ENCODE peak calls at places on chromosome 9, in eight cellular contexts. One of them, this sample, is unnamed.

GRCh38 chr9:128098936-128099931 is 28.3 kb downstream of the PTGES2 start:
- DNase-seq in stimulated activated CD4-positive, alpha-beta T cell treated with anti-CD3 and anti-CD28 coated beads, Interleukin-2, amount 100 ng/mL, for 4 hours: no peak
- DNase-seq in NCI-H1105: no peak
- DNase-seq in HFF-Myc: no peak
- DNase-seq in stimulated activated naive B cell treated with anti-CD40 and anti-IgM and Interleukin-4, amounts not matched to agents 10 μg/mL and 1 μg/mL and 100 μg/mL, for 72 hours: no peak
- DNase-seq in EL: peak
- DNase-seq in AG10803: peak
- DNase-seq in NCI-H1092: no peak
- DNase-seq in this sample: peak

GRCh38 chr9:122206118-122207046 is 22.4 kb downstream of the LHX6 start:
- DNase-seq in EL: peak
- DNase-seq in NCI-H1105: no peak
- DNase-seq in stimulated activated naive B cell treated with anti-CD40 and anti-IgM and Interleukin-4, amounts not matched to agents 10 μg/mL and 1 μg/mL and 100 μg/mL, for 72 hours: no peak
- DNase-seq in NCI-H1092: no peak
- DNase-seq in HFF-Myc: peak
- DNase-seq in stimulated activated CD4-positive, alpha-beta T cell treated with anti-CD3 and anti-CD28 coated beads, Interleukin-2, amount 100 ng/mL, for 4 hours: no peak
- DNase-seq in AG10803: peak
- DNase-seq in this sample: no peak

GRCh38 chr9:126682113-126682810 is 68.5 kb downstream of the LMX1B start:
- DNase-seq in NCI-H1092: no peak
- DNase-seq in HFF-Myc: no peak
- DNase-seq in NCI-H1105: no peak
- DNase-seq in stimulated activated naive B cell treated with anti-CD40 and anti-IgM and Interleukin-4, amounts not matched to agents 10 μg/mL and 1 μg/mL and 100 μg/mL, for 72 hours: no peak
- DNase-seq in AG10803: no peak
- DNase-seq in stimulated activated CD4-positive, alpha-beta T cell treated with anti-CD3 and anti-CD28 coated beads, Interleukin-2, amount 100 ng/mL, for 4 hours: no peak
- DNase-seq in EL: no peak
- DNase-seq in this sample: no peak

GRCh38 chr9:94757158-94757557 is 30.7 kb downstream of the AOPEP start:
- DNase-seq in AG10803: peak
- DNase-seq in NCI-H1092: no peak
- DNase-seq in HFF-Myc: no peak
- DNase-seq in EL: peak
- DNase-seq in stimulated activated CD4-positive, alpha-beta T cell treated with anti-CD3 and anti-CD28 coated beads, Interleukin-2, amount 100 ng/mL, for 4 hours: no peak
- DNase-seq in stimulated activated naive B cell treated with anti-CD40 and anti-IgM and Interleukin-4, amounts not matched to agents 10 μg/mL and 1 μg/mL and 100 μg/mL, for 72 hours: no peak
- DNase-seq in NCI-H1105: no peak
- DNase-seq in this sample: no peak

GRCh38 chr9:137301086-137301947 is 754 bp downstream of the NRARP start:
- DNase-seq in NCI-H1105: peak
- DNase-seq in stimulated activated naive B cell treated with anti-CD40 and anti-IgM and Interleukin-4, amounts not matched to agents 10 μg/mL and 1 μg/mL and 100 μg/mL, for 72 hours: no peak
- DNase-seq in NCI-H1092: no peak
- DNase-seq in AG10803: no peak
- DNase-seq in EL: peak
- DNase-seq in stimulated activated CD4-positive, alpha-beta T cell treated with anti-CD3 and anti-CD28 coated beads, Interleukin-2, amount 100 ng/mL, for 4 hours: no peak
- DNase-seq in HFF-Myc: no peak
- DNase-seq in this sample: no peak

GRCh38 chr9:21028476-21028875 is 3.0 kb downstream of the HACD4 start:
- DNase-seq in NCI-H1092: no peak
- DNase-seq in AG10803: no peak
- DNase-seq in EL: peak
- DNase-seq in HFF-Myc: no peak
- DNase-seq in NCI-H1105: no peak
- DNase-seq in stimulated activated CD4-positive, alpha-beta T cell treated with anti-CD3 and anti-CD28 coated beads, Interleukin-2, amount 100 ng/mL, for 4 hours: no peak
- DNase-seq in stimulated activated naive B cell treated with anti-CD40 and anti-IgM and Interleukin-4, amounts not matched to agents 10 μg/mL and 1 μg/mL and 100 μg/mL, for 72 hours: no peak
- DNase-seq in this sample: no peak

GRCh38 chr9:72444436-72444835 is 77.0 kb upstream of the TMC1 start:
- DNase-seq in stimulated activated naive B cell treated with anti-CD40 and anti-IgM and Interleukin-4, amounts not matched to agents 10 μg/mL and 1 μg/mL and 100 μg/mL, for 72 hours: no peak
- DNase-seq in HFF-Myc: no peak
- DNase-seq in AG10803: no peak
- DNase-seq in NCI-H1105: no peak
- DNase-seq in EL: no peak
- DNase-seq in NCI-H1092: no peak
- DNase-seq in stimulated activated CD4-positive, alpha-beta T cell treated with anti-CD3 and anti-CD28 coated beads, Interleukin-2, amount 100 ng/mL, for 4 hours: no peak
- DNase-seq in this sample: no peak

GRCh38 chr9:122904466-122904822 is 715 bp downstream of the RC3H2 start:
- DNase-seq in stimulated activated CD4-positive, alpha-beta T cell treated with anti-CD3 and anti-CD28 coated beads, Interleukin-2, amount 100 ng/mL, for 4 hours: no peak
- DNase-seq in HFF-Myc: no peak
- DNase-seq in NCI-H1092: no peak
- DNase-seq in NCI-H1105: peak
- DNase-seq in AG10803: peak
- DNase-seq in stimulated activated naive B cell treated with anti-CD40 and anti-IgM and Interleukin-4, amounts not matched to agents 10 μg/mL and 1 μg/mL and 100 μg/mL, for 72 hours: no peak
- DNase-seq in EL: peak
- DNase-seq in this sample: peak

GRCh38 chr9:137025120-137025966 is 2.7 kb downstream of the ABCA2 start:
- DNase-seq in stimulated activated CD4-positive, alpha-beta T cell treated with anti-CD3 and anti-CD28 coated beads, Interleukin-2, amount 100 ng/mL, for 4 hours: no peak
- DNase-seq in HFF-Myc: no peak
- DNase-seq in NCI-H1092: peak
- DNase-seq in NCI-H1105: peak
- DNase-seq in AG10803: no peak
- DNase-seq in stimulated activated naive B cell treated with anti-CD40 and anti-IgM and Interleukin-4, amounts not matched to agents 10 μg/mL and 1 μg/mL and 100 μg/mL, for 72 hours: no peak
- DNase-seq in EL: no peak
- DNase-seq in this sample: peak

GRCh38 chr9:32550046-32550608 is 2.0 kb upstream of the SMIM27 start:
- DNase-seq in AG10803: peak
- DNase-seq in NCI-H1105: no peak
- DNase-seq in EL: peak
- DNase-seq in stimulated activated naive B cell treated with anti-CD40 and anti-IgM and Interleukin-4, amounts not matched to agents 10 μg/mL and 1 μg/mL and 100 μg/mL, for 72 hours: no peak
- DNase-seq in HFF-Myc: no peak
- DNase-seq in NCI-H1092: no peak
- DNase-seq in stimulated activated CD4-positive, alpha-beta T cell treated with anti-CD3 and anti-CD28 coated beads, Interleukin-2, amount 100 ng/mL, for 4 hours: no peak
- DNase-seq in this sample: no peak

GRCh38 chr9:77016526-77017504 is 2.6 kb upstream of the FOXB2 start:
- DNase-seq in HFF-Myc: no peak
- DNase-seq in EL: no peak
- DNase-seq in AG10803: no peak
- DNase-seq in NCI-H1092: no peak
- DNase-seq in stimulated activated naive B cell treated with anti-CD40 and anti-IgM and Interleukin-4, amounts not matched to agents 10 μg/mL and 1 μg/mL and 100 μg/mL, for 72 hours: no peak
- DNase-seq in stimulated activated CD4-positive, alpha-beta T cell treated with anti-CD3 and anti-CD28 coated beads, Interleukin-2, amount 100 ng/mL, for 4 hours: no peak
- DNase-seq in NCI-H1105: no peak
- DNase-seq in this sample: no peak

GRCh38 chr9:135476981-135477380 is 2.6 kb upstream of the PPP1R26 start:
- DNase-seq in AG10803: peak
- DNase-seq in stimulated activated CD4-positive, alpha-beta T cell treated with anti-CD3 and anti-CD28 coated beads, Interleukin-2, amount 100 ng/mL, for 4 hours: no peak
- DNase-seq in EL: peak
- DNase-seq in NCI-H1092: no peak
- DNase-seq in stimulated activated naive B cell treated with anti-CD40 and anti-IgM and Interleukin-4, amounts not matched to agents 10 μg/mL and 1 μg/mL and 100 μg/mL, for 72 hours: no peak
- DNase-seq in HFF-Myc: no peak
- DNase-seq in NCI-H1105: no peak
- DNase-seq in this sample: no peak

GRCh38 chr9:114166103-114166470 is 10.8 kb downstream of the COL27A1 start:
- DNase-seq in stimulated activated CD4-positive, alpha-beta T cell treated with anti-CD3 and anti-CD28 coated beads, Interleukin-2, amount 100 ng/mL, for 4 hours: no peak
- DNase-seq in HFF-Myc: no peak
- DNase-seq in AG10803: no peak
- DNase-seq in stimulated activated naive B cell treated with anti-CD40 and anti-IgM and Interleukin-4, amounts not matched to agents 10 μg/mL and 1 μg/mL and 100 μg/mL, for 72 hours: no peak
- DNase-seq in NCI-H1105: no peak
- DNase-seq in NCI-H1092: no peak
- DNase-seq in EL: no peak
- DNase-seq in this sample: no peak

GRCh38 chr9:75229605-75230332 is 141.5 kb downstream of the OSTF1 start:
- DNase-seq in AG10803: no peak
- DNase-seq in stimulated activated CD4-positive, alpha-beta T cell treated with anti-CD3 and anti-CD28 coated beads, Interleukin-2, amount 100 ng/mL, for 4 hours: no peak
- DNase-seq in stimulated activated naive B cell treated with anti-CD40 and anti-IgM and Interleukin-4, amounts not matched to agents 10 μg/mL and 1 μg/mL and 100 μg/mL, for 72 hours: no peak
- DNase-seq in EL: no peak
- DNase-seq in NCI-H1105: no peak
- DNase-seq in HFF-Myc: no peak
- DNase-seq in NCI-H1092: no peak
- DNase-seq in this sample: peak

GRCh38 chr9:135090547-135090946 is 3.1 kb downstream of the OLFM1 start:
- DNase-seq in stimulated activated naive B cell treated with anti-CD40 and anti-IgM and Interleukin-4, amounts not matched to agents 10 μg/mL and 1 μg/mL and 100 μg/mL, for 72 hours: no peak
- DNase-seq in AG10803: no peak
- DNase-seq in HFF-Myc: no peak
- DNase-seq in EL: no peak
- DNase-seq in NCI-H1105: no peak
- DNase-seq in stimulated activated CD4-positive, alpha-beta T cell treated with anti-CD3 and anti-CD28 coated beads, Interleukin-2, amount 100 ng/mL, for 4 hours: no peak
- DNase-seq in NCI-H1092: no peak
- DNase-seq in this sample: no peak

GRCh38 chr9:125541840-125542243 is 165.2 kb downstream of the MAPKAP1 start:
- DNase-seq in stimulated activated CD4-positive, alpha-beta T cell treated with anti-CD3 and anti-CD28 coated beads, Interleukin-2, amount 100 ng/mL, for 4 hours: no peak
- DNase-seq in NCI-H1105: peak
- DNase-seq in EL: no peak
- DNase-seq in stimulated activated naive B cell treated with anti-CD40 and anti-IgM and Interleukin-4, amounts not matched to agents 10 μg/mL and 1 μg/mL and 100 μg/mL, for 72 hours: no peak
- DNase-seq in AG10803: peak
- DNase-seq in NCI-H1092: peak
- DNase-seq in HFF-Myc: no peak
- DNase-seq in this sample: no peak

GRCh38 chr9:134895103-134895502 is 14.5 kb downstream of the FCN2 start:
- DNase-seq in AG10803: no peak
- DNase-seq in stimulated activated CD4-positive, alpha-beta T cell treated with anti-CD3 and anti-CD28 coated beads, Interleukin-2, amount 100 ng/mL, for 4 hours: no peak
- DNase-seq in NCI-H1092: no peak
- DNase-seq in HFF-Myc: no peak
- DNase-seq in stimulated activated naive B cell treated with anti-CD40 and anti-IgM and Interleukin-4, amounts not matched to agents 10 μg/mL and 1 μg/mL and 100 μg/mL, for 72 hours: no peak
- DNase-seq in EL: no peak
- DNase-seq in NCI-H1105: no peak
- DNase-seq in this sample: peak

GRCh38 chr9:35826071-35826701 is 2.3 kb downstream of the FAM221B start:
- DNase-seq in NCI-H1105: peak
- DNase-seq in AG10803: peak
- DNase-seq in NCI-H1092: peak
- DNase-seq in stimulated activated CD4-positive, alpha-beta T cell treated with anti-CD3 and anti-CD28 coated beads, Interleukin-2, amount 100 ng/mL, for 4 hours: no peak
- DNase-seq in stimulated activated naive B cell treated with anti-CD40 and anti-IgM and Interleukin-4, amounts not matched to agents 10 μg/mL and 1 μg/mL and 100 μg/mL, for 72 hours: no peak
- DNase-seq in EL: peak
- DNase-seq in HFF-Myc: no peak
- DNase-seq in this sample: no peak

GRCh38 chr9:74783408-74783807 is 104.3 kb downstream of the TRPM6 start:
- DNase-seq in EL: peak
- DNase-seq in AG10803: peak
- DNase-seq in stimulated activated CD4-positive, alpha-beta T cell treated with anti-CD3 and anti-CD28 coated beads, Interleukin-2, amount 100 ng/mL, for 4 hours: no peak
- DNase-seq in NCI-H1105: no peak
- DNase-seq in NCI-H1092: no peak
- DNase-seq in HFF-Myc: no peak
- DNase-seq in stimulated activated naive B cell treated with anti-CD40 and anti-IgM and Interleukin-4, amounts not matched to agents 10 μg/mL and 1 μg/mL and 100 μg/mL, for 72 hours: no peak
- DNase-seq in this sample: no peak

GRCh38 chr9:30075451-30076199 is 2308.8 kb upstream of the ACO1 start:
- DNase-seq in NCI-H1105: no peak
- DNase-seq in stimulated activated naive B cell treated with anti-CD40 and anti-IgM and Interleukin-4, amounts not matched to agents 10 μg/mL and 1 μg/mL and 100 μg/mL, for 72 hours: peak
- DNase-seq in HFF-Myc: no peak
- DNase-seq in AG10803: no peak
- DNase-seq in stimulated activated CD4-positive, alpha-beta T cell treated with anti-CD3 and anti-CD28 coated beads, Interleukin-2, amount 100 ng/mL, for 4 hours: peak
- DNase-seq in NCI-H1092: no peak
- DNase-seq in EL: no peak
- DNase-seq in this sample: no peak

GRCh38 chr9:126053913-126054312 is 272.7 kb upstream of the MVB12B start:
- DNase-seq in AG10803: no peak
- DNase-seq in NCI-H1092: no peak
- DNase-seq in stimulated activated naive B cell treated with anti-CD40 and anti-IgM and Interleukin-4, amounts not matched to agents 10 μg/mL and 1 μg/mL and 100 μg/mL, for 72 hours: no peak
- DNase-seq in EL: no peak
- DNase-seq in stimulated activated CD4-positive, alpha-beta T cell treated with anti-CD3 and anti-CD28 coated beads, Interleukin-2, amount 100 ng/mL, for 4 hours: no peak
- DNase-seq in NCI-H1105: no peak
- DNase-seq in HFF-Myc: no peak
- DNase-seq in this sample: no peak

GRCh38 chr9:81535542-81536241 is 153.7 kb downstream of the TLE1 start:
- DNase-seq in stimulated activated CD4-positive, alpha-beta T cell treated with anti-CD3 and anti-CD28 coated beads, Interleukin-2, amount 100 ng/mL, for 4 hours: no peak
- DNase-seq in stimulated activated naive B cell treated with anti-CD40 and anti-IgM and Interleukin-4, amounts not matched to agents 10 μg/mL and 1 μg/mL and 100 μg/mL, for 72 hours: no peak
- DNase-seq in AG10803: peak
- DNase-seq in EL: peak
- DNase-seq in HFF-Myc: no peak
- DNase-seq in NCI-H1092: no peak
- DNase-seq in NCI-H1105: no peak
- DNase-seq in this sample: peak

GRCh38 chr9:31166516-31166915 is 1217.9 kb upstream of the ACO1 start:
- DNase-seq in stimulated activated CD4-positive, alpha-beta T cell treated with anti-CD3 and anti-CD28 coated beads, Interleukin-2, amount 100 ng/mL, for 4 hours: no peak
- DNase-seq in AG10803: no peak
- DNase-seq in HFF-Myc: no peak
- DNase-seq in NCI-H1105: no peak
- DNase-seq in EL: no peak
- DNase-seq in stimulated activated naive B cell treated with anti-CD40 and anti-IgM and Interleukin-4, amounts not matched to agents 10 μg/mL and 1 μg/mL and 100 μg/mL, for 72 hours: no peak
- DNase-seq in NCI-H1092: peak
- DNase-seq in this sample: no peak

GRCh38 chr9:136947955-136948510 is 3.0 kb downstream of the C8G start:
- DNase-seq in NCI-H1105: no peak
- DNase-seq in EL: peak
- DNase-seq in stimulated activated naive B cell treated with anti-CD40 and anti-IgM and Interleukin-4, amounts not matched to agents 10 μg/mL and 1 μg/mL and 100 μg/mL, for 72 hours: no peak
- DNase-seq in AG10803: peak
- DNase-seq in HFF-Myc: no peak
- DNase-seq in NCI-H1092: no peak
- DNase-seq in stimulated activated CD4-positive, alpha-beta T cell treated with anti-CD3 and anti-CD28 coated beads, Interleukin-2, amount 100 ng/mL, for 4 hours: no peak
- DNase-seq in this sample: peak

GRCh38 chr9:132350861-132351315 is 3.9 kb downstream of the SETX start:
- DNase-seq in stimulated activated CD4-positive, alpha-beta T cell treated with anti-CD3 and anti-CD28 coated beads, Interleukin-2, amount 100 ng/mL, for 4 hours: no peak
- DNase-seq in NCI-H1092: no peak
- DNase-seq in EL: peak
- DNase-seq in HFF-Myc: no peak
- DNase-seq in AG10803: peak
- DNase-seq in stimulated activated naive B cell treated with anti-CD40 and anti-IgM and Interleukin-4, amounts not matched to agents 10 μg/mL and 1 μg/mL and 100 μg/mL, for 72 hours: no peak
- DNase-seq in NCI-H1105: no peak
- DNase-seq in this sample: no peak

GRCh38 chr9:15430920-15431844 is 8.5 kb downstream of the SNAPC3 start:
- DNase-seq in NCI-H1105: peak
- DNase-seq in NCI-H1092: no peak
- DNase-seq in stimulated activated naive B cell treated with anti-CD40 and anti-IgM and Interleukin-4, amounts not matched to agents 10 μg/mL and 1 μg/mL and 100 μg/mL, for 72 hours: no peak
- DNase-seq in AG10803: no peak
- DNase-seq in stimulated activated CD4-positive, alpha-beta T cell treated with anti-CD3 and anti-CD28 coated beads, Interleukin-2, amount 100 ng/mL, for 4 hours: no peak
- DNase-seq in HFF-Myc: no peak
- DNase-seq in EL: no peak
- DNase-seq in this sample: no peak

GRCh38 chr9:132319421-132320110 is 35.2 kb downstream of the SETX start:
- DNase-seq in NCI-H1105: no peak
- DNase-seq in HFF-Myc: no peak
- DNase-seq in stimulated activated CD4-positive, alpha-beta T cell treated with anti-CD3 and anti-CD28 coated beads, Interleukin-2, amount 100 ng/mL, for 4 hours: no peak
- DNase-seq in EL: peak
- DNase-seq in NCI-H1092: no peak
- DNase-seq in AG10803: no peak
- DNase-seq in stimulated activated naive B cell treated with anti-CD40 and anti-IgM and Interleukin-4, amounts not matched to agents 10 μg/mL and 1 μg/mL and 100 μg/mL, for 72 hours: no peak
- DNase-seq in this sample: no peak

GRCh38 chr9:613771-614347 is 227.6 kb upstream of the DMRT1 start:
- DNase-seq in HFF-Myc: peak
- DNase-seq in AG10803: peak
- DNase-seq in stimulated activated CD4-positive, alpha-beta T cell treated with anti-CD3 and anti-CD28 coated beads, Interleukin-2, amount 100 ng/mL, for 4 hours: no peak
- DNase-seq in NCI-H1092: no peak
- DNase-seq in NCI-H1105: no peak
- DNase-seq in EL: peak
- DNase-seq in stimulated activated naive B cell treated with anti-CD40 and anti-IgM and Interleukin-4, amounts not matched to agents 10 μg/mL and 1 μg/mL and 100 μg/mL, for 72 hours: peak
- DNase-seq in this sample: peak

GRCh38 chr9:93682155-93682968 is 106.0 kb downstream of the PHF2 start:
- DNase-seq in HFF-Myc: peak
- DNase-seq in AG10803: peak
- DNase-seq in NCI-H1092: peak
- DNase-seq in EL: peak
- DNase-seq in stimulated activated CD4-positive, alpha-beta T cell treated with anti-CD3 and anti-CD28 coated beads, Interleukin-2, amount 100 ng/mL, for 4 hours: peak
- DNase-seq in NCI-H1105: peak
- DNase-seq in stimulated activated naive B cell treated with anti-CD40 and anti-IgM and Interleukin-4, amounts not matched to agents 10 μg/mL and 1 μg/mL and 100 μg/mL, for 72 hours: peak
- DNase-seq in this sample: peak

GRCh38 chr9:98161851-98162250 is 30.6 kb downstream of the CORO2A start:
- DNase-seq in EL: no peak
- DNase-seq in AG10803: no peak
- DNase-seq in NCI-H1092: no peak
- DNase-seq in HFF-Myc: no peak
- DNase-seq in stimulated activated naive B cell treated with anti-CD40 and anti-IgM and Interleukin-4, amounts not matched to agents 10 μg/mL and 1 μg/mL and 100 μg/mL, for 72 hours: no peak
- DNase-seq in NCI-H1105: no peak
- DNase-seq in stimulated activated CD4-positive, alpha-beta T cell treated with anti-CD3 and anti-CD28 coated beads, Interleukin-2, amount 100 ng/mL, for 4 hours: no peak
- DNase-seq in this sample: no peak

GRCh38 chr9:121242955-121243346 is 25.0 kb upstream of the GSN start:
- DNase-seq in NCI-H1105: no peak
- DNase-seq in NCI-H1092: no peak
- DNase-seq in stimulated activated naive B cell treated with anti-CD40 and anti-IgM and Interleukin-4, amounts not matched to agents 10 μg/mL and 1 μg/mL and 100 μg/mL, for 72 hours: no peak
- DNase-seq in HFF-Myc: no peak
- DNase-seq in stimulated activated CD4-positive, alpha-beta T cell treated with anti-CD3 and anti-CD28 coated beads, Interleukin-2, amount 100 ng/mL, for 4 hours: no peak
- DNase-seq in AG10803: peak
- DNase-seq in EL: no peak
- DNase-seq in this sample: no peak

GRCh38 chr9:18485691-18486090 is 11.7 kb downstream of the ADAMTSL1 start:
- DNase-seq in NCI-H1105: no peak
- DNase-seq in stimulated activated CD4-positive, alpha-beta T cell treated with anti-CD3 and anti-CD28 coated beads, Interleukin-2, amount 100 ng/mL, for 4 hours: no peak
- DNase-seq in HFF-Myc: no peak
- DNase-seq in AG10803: peak
- DNase-seq in stimulated activated naive B cell treated with anti-CD40 and anti-IgM and Interleukin-4, amounts not matched to agents 10 μg/mL and 1 μg/mL and 100 μg/mL, for 72 hours: no peak
- DNase-seq in EL: no peak
- DNase-seq in NCI-H1092: no peak
- DNase-seq in this sample: no peak

GRCh38 chr9:129184743-129185142 is 6.7 kb upstream of the IER5L start:
- DNase-seq in EL: no peak
- DNase-seq in stimulated activated naive B cell treated with anti-CD40 and anti-IgM and Interleukin-4, amounts not matched to agents 10 μg/mL and 1 μg/mL and 100 μg/mL, for 72 hours: no peak
- DNase-seq in stimulated activated CD4-positive, alpha-beta T cell treated with anti-CD3 and anti-CD28 coated beads, Interleukin-2, amount 100 ng/mL, for 4 hours: no peak
- DNase-seq in NCI-H1105: no peak
- DNase-seq in HFF-Myc: no peak
- DNase-seq in AG10803: no peak
- DNase-seq in NCI-H1092: no peak
- DNase-seq in this sample: no peak

GRCh38 chr9:630817-631216 is 210.7 kb upstream of the DMRT1 start:
- DNase-seq in EL: peak
- DNase-seq in NCI-H1105: no peak
- DNase-seq in HFF-Myc: no peak
- DNase-seq in AG10803: no peak
- DNase-seq in NCI-H1092: no peak
- DNase-seq in stimulated activated CD4-positive, alpha-beta T cell treated with anti-CD3 and anti-CD28 coated beads, Interleukin-2, amount 100 ng/mL, for 4 hours: no peak
- DNase-seq in stimulated activated naive B cell treated with anti-CD40 and anti-IgM and Interleukin-4, amounts not matched to agents 10 μg/mL and 1 μg/mL and 100 μg/mL, for 72 hours: no peak
- DNase-seq in this sample: no peak